ENCODE peak calls at places on chromosomes 11 and 22, in five cellular contexts. S is PC-3, R is mammary epithelial cell, M is neural progenitor cell, Q is fibroblast of lung. J is an unnamed sample. For H3K79me2, the result is how much of the 10 kb centered on the place peaks cover.

GRCh38 chr11:7514099-7514725 is 413 bp downstream of the PPFIBP2 start:
- DNase-seq in S (no peak), R (no peak), M (peak), Q (no peak), J (no peak)

GRCh38 chr11:34926101-34926830 is 9.8 kb downstream of the PDHX start:
- DNase-seq in S (peak), R (peak), M (peak), Q (peak), J (peak)

GRCh38 chr11:10695821-10696220 is 2.3 kb upstream of the IRAG1 start:
- DNase-seq in S (no peak), R (no peak), M (no peak), Q (peak), J (no peak)

GRCh38 chr11:62141111-62142042 is 17.6 kb downstream of the INCENP start:
- DNase-seq in S (no peak), R (no peak), M (no peak), Q (no peak), J (no peak)

GRCh38 chr11:24298126-24298525 is 198.7 kb upstream of the LUZP2 start:
- DNase-seq in S (no peak), R (no peak), M (no peak), Q (no peak), J (no peak)

GRCh38 chr11:34658071-34659015 is 37.5 kb downstream of the EHF start:
- DNase-seq in S (no peak), R (no peak), M (no peak), Q (no peak), J (no peak)

GRCh38 chr22:27576815-27577564 is 224.6 kb downstream of the MN1 start:
- DNase-seq in S (no peak), R (no peak), M (no peak), Q (peak), J (peak)

GRCh38 chr11:70763606-70764005 is 365.3 kb downstream of the CTTN start:
- DNase-seq in S (peak), R (no peak), M (no peak), Q (peak), J (no peak)

GRCh38 chr11:112776834-112777793 is 184.1 kb upstream of the NCAM1 start:
- DNase-seq in S (no peak), R (no peak), M (no peak), Q (no peak), J (no peak)

GRCh38 chr22:23268139-23268712 is 87.9 kb downstream of the BCR start:
- DNase-seq in S (no peak), R (no peak), M (no peak), Q (no peak), J (no peak)

GRCh38 chr11:77842451-77843121 is 21.6 kb downstream of the AAMDC start:
- DNase-seq in S (peak), R (no peak), M (no peak), Q (no peak), J (peak)

GRCh38 chr22:48493733-48494132 is 1333.9 kb downstream of the BRD1 start:
- DNase-seq in S (no peak), R (no peak), M (no peak), Q (no peak), J (no peak)

GRCh38 chr11:61966673-61967176 is 709 bp downstream of the FTH1 start:
- DNase-seq in S (peak), R (peak), M (peak), Q (no peak), J (no peak)

GRCh38 chr11:10540546-10540914 is 457 bp downstream of the RNF141 start:
- DNase-seq in S (no peak), R (peak), M (peak), Q (peak), J (peak)

GRCh38 chr11:2533642-2534115 is 88.9 kb downstream of the KCNQ1 start:
- DNase-seq in S (peak), R (peak), M (peak), Q (peak), J (peak)

GRCh38 chr11:9574806-9575530 is 1.5 kb downstream of the WEE1 start:
- DNase-seq in S (peak), R (peak), M (peak), Q (peak), J (peak)

DNA sequence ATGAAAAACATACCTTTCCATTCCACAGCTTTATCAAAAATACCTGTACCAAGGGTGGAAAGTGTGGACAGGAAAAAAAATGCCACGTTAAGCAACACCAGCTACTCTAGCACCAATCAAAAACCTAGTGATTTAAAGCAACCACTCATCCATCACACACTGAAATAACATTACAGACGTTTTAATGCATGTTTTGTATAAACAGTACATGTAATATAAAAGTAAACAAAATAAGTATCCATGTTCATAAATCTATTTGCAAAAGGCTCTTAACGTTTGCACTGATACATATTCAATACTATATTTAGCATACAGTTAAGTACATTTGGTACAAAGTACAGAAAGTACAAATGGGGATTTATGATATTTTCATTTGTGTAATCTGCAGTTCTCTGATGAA is 38.7 kb downstream of the CHKA start:
- DNase-seq in S (no peak), R (no peak), M (no peak), Q (peak), J (no peak)
- H3K79me2 ChIP-seq in S (under half), R (under half), M (under half), Q (under half), J (under half)

DNA sequence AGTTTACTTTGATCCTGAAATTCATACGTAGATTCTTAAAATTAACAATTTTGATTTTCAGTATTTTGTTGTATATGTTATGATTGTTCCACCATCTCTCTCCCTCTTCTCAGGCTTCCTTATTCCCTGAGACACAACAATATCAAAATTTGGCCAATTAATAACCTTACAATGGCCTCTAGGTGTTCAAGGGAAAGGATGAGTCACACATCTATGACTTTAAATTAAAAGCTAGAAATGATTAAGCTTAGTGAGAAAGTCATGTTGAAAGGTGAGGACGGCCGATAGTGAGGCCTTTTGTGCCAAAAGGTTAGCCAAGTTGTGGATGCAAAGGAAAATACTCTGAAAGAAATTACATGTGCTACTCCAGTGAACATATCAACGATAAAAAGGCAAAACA is 5.5 kb upstream of the OR52J3 start:
- DNase-seq in S (no peak), R (no peak), M (no peak), Q (no peak), J (no peak)
- H3K79me2 ChIP-seq in S (under half), R (under half), M (under half), Q (under half), J (under half)

GRCh38 chr22:40076702-40077645 is 82.2 kb downstream of the FAM83F start:
- DNase-seq in S (peak), R (peak), M (no peak), Q (peak), J (peak)
- H3K79me2 ChIP-seq in S (under half), R (under half), M (half or more), Q (under half), J (under half)

DNA sequence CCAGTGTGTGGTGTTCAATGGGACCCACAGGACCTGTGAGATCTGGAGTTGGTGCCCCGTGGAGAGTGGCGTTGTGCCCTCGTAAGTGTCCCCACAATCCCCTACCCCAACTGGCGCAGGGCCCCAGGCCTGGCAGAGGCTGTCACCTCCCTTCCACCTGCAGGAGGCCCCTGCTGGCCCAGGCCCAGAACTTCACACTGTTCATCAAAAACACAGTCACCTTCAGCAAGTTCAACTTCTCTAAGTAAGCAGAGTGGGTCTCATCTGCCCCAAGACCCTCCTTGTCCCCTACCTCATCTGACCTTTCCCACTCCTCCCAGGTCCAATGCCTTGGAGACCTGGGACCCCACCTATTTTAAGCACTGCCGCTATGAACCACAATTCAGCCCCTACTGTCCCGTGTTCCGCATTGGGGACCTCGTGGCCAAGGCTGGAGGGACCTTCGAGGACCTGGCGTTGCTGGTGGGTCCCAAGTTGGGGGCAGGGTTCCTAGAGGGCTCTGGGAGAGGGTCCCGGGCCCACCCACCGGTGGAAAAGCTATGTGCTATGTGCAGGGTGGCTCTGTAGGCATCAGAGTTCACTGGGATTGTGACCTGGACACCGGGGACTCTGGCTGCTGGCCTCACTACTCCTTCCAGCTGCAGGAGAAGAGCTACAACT is 8.1 kb downstream of the P2RX6 start:
- DNase-seq in S (no peak), R (no peak), M (no peak), Q (no peak), J (no peak)
- H3K79me2 ChIP-seq in S (under half), R (under half), M (under half), Q (under half), J (under half)

DNA sequence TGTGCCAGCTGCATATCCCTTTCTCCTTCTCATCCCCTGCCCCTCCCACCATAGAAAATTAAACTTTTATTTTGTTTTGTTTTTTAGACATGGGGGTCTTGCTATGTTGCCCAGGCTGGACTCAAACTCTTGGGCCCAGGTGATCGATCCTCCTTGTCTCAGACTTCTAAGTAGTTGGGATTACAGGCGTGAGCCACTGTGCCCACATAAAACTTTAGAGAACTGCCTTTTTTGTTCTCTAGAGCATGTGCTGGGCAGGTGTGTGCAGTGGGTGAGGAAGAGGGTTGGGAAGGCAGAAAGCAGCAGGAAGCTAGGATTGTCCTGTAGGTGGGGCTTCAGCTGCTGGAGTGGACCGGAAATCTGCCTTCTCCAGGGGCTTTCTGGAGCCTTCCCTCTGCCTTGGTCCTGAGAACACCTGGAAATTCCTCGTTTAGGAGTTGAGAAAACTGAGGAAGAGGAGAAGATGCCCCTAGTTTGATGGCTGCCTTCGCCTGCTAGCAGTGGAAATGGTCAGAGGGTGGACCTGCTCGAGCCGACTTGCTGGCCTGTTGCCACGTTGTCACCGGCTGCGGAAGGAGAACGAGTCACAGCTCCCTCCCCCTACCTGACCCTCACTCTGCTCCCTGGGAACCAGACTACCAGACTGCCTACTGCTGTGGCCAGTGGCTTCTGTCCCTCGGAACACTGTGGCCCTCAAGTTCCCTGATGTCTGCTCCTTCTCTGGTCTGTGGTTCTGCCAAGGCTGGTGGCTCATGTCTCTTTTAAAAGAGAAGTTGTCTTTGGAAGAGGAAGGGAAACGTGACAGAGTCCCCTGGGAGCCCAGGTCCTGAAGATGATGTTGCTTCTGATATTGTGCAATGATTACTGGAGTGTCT is 4.0 kb downstream of the ST14 start:
- DNase-seq in S (peak), R (no peak), M (no peak), Q (no peak), J (no peak)
- H3K79me2 ChIP-seq in S (half or more), R (half or more), M (under half), Q (under half), J (under half)

GRCh38 chr11:111632798-111633197 is 30.5 kb downstream of the SIK2 start:
- DNase-seq in S (no peak), R (no peak), M (no peak), Q (no peak), J (no peak)

GRCh38 chr11:111629499-111629898 is 27.2 kb downstream of the SIK2 start:
- DNase-seq in S (no peak), R (no peak), M (no peak), Q (no peak), J (peak)

GRCh38 chr11:111631666-111632039 is 29.4 kb downstream of the SIK2 start:
- DNase-seq in S (peak), R (peak), M (no peak), Q (peak), J (peak)

GRCh38 chr11:111633248-111633647 is 31.0 kb downstream of the SIK2 start:
- DNase-seq in S (no peak), R (no peak), M (no peak), Q (no peak), J (no peak)

GRCh38 chr11:111631034-111631665 is 28.9 kb downstream of the SIK2 start:
- DNase-seq in S (no peak), R (peak), M (peak), Q (no peak), J (no peak)
- H3K79me2 ChIP-seq in S (under half), R (under half), M (under half), Q (under half), J (under half)

DNA sequence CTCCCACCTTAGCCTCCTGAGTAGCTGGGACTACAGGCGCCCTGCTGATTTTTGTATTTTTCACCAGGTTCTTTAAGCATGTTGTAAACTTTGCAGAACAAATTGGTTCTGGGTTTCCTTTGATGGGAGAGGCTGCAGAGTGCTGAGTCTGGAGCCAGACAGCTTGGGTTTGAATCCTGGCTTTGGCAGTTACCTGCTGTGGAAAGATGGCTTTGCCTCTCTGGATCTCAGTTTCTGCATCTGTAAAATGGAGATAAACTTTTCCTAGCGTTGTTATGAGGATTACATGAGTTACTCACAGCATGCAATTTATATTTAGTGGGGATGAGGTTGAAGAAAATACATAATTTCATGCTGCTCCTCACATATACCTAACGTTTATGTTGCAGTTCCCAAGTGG is 19.1 kb downstream of the ZNRF3 start:
- DNase-seq in S (no peak), R (no peak), M (no peak), Q (no peak), J (no peak)
- H3K79me2 ChIP-seq in S (under half), R (half or more), M (half or more), Q (under half), J (half or more)

GRCh38 chr22:30481711-30482110 is 9.9 kb upstream of the SEC14L3 start:
- DNase-seq in S (no peak), R (peak), M (no peak), Q (peak), J (peak)

GRCh38 chr22:30486661-30487115 is 14.9 kb upstream of the SEC14L3 start:
- DNase-seq in S (no peak), R (no peak), M (no peak), Q (no peak), J (no peak)

GRCh38 chr22:30485362-30485988 is 13.7 kb upstream of the SEC14L3 start:
- DNase-seq in S (peak), R (peak), M (peak), Q (peak), J (peak)

GRCh38 chr22:30486118-30486517 is 14.3 kb upstream of the SEC14L3 start:
- DNase-seq in S (no peak), R (no peak), M (no peak), Q (no peak), J (no peak)

GRCh38 chr22:30483169-30483568 is 11.4 kb upstream of the SEC14L3 start:
- DNase-seq in S (no peak), R (no peak), M (no peak), Q (no peak), J (peak)
- H3K79me2 ChIP-seq in S (under half), R (under half), M (under half), Q (under half), J (under half)

J was measured in astrocyte.